ENCODE peak calls at places on chromosomes 4 and X, in nine cellular contexts. One of them, this sample, is unnamed.

GRCh38 chr4:153748378-153748777 is 11.4 kb downstream of the RNF175 start:
- DNase-seq in tibial nerve: no peak
- DNase-seq in astrocyte of the spinal cord: peak
- DNase-seq in progenitor cell of endocrine pancreas: no peak
- DNase-seq in Calu3: peak
- DNase-seq in fibroblast of the aortic adventitia: peak
- DNase-seq in activated CD8-positive, alpha-beta T cell treated with anti-CD3 and anti-CD28 coated beads for 36 hours: no peak
- DNase-seq in SK-N-SH: peak
- DNase-seq in epithelial cell of esophagus: peak
- DNase-seq in this sample: no peak

GRCh38 chrX:72201836-72202536 is 20.4 kb downstream of the PIN4 start:
- DNase-seq in fibroblast of the aortic adventitia: peak
- DNase-seq in astrocyte of the spinal cord: peak
- DNase-seq in Calu3: no peak
- DNase-seq in epithelial cell of esophagus: peak
- DNase-seq in tibial nerve: no peak
- DNase-seq in SK-N-SH: no peak
- DNase-seq in progenitor cell of endocrine pancreas: no peak
- DNase-seq in activated CD8-positive, alpha-beta T cell treated with anti-CD3 and anti-CD28 coated beads for 36 hours: no peak
- DNase-seq in this sample: no peak

GRCh38 chr4:17111436-17111835 is 213.0 kb upstream of the LDB2 start:
- DNase-seq in SK-N-SH: no peak
- DNase-seq in Calu3: no peak
- DNase-seq in epithelial cell of esophagus: no peak
- DNase-seq in fibroblast of the aortic adventitia: no peak
- DNase-seq in tibial nerve: no peak
- DNase-seq in astrocyte of the spinal cord: no peak
- DNase-seq in progenitor cell of endocrine pancreas: no peak
- DNase-seq in activated CD8-positive, alpha-beta T cell treated with anti-CD3 and anti-CD28 coated beads for 36 hours: no peak
- DNase-seq in this sample: no peak

GRCh38 chrX:133985164-133986007 is at the start of gene GPC3:
- DNase-seq in Calu3: peak
- DNase-seq in activated CD8-positive, alpha-beta T cell treated with anti-CD3 and anti-CD28 coated beads for 36 hours: peak
- DNase-seq in fibroblast of the aortic adventitia: no peak
- DNase-seq in epithelial cell of esophagus: peak
- DNase-seq in progenitor cell of endocrine pancreas: peak
- DNase-seq in astrocyte of the spinal cord: peak
- DNase-seq in tibial nerve: no peak
- DNase-seq in SK-N-SH: peak
- DNase-seq in this sample: peak

GRCh38 chrX:9464435-9465371 is at the start of gene TBL1X:
- DNase-seq in Calu3: peak
- DNase-seq in SK-N-SH: peak
- DNase-seq in progenitor cell of endocrine pancreas: peak
- DNase-seq in tibial nerve: no peak
- DNase-seq in astrocyte of the spinal cord: peak
- DNase-seq in epithelial cell of esophagus: peak
- DNase-seq in activated CD8-positive, alpha-beta T cell treated with anti-CD3 and anti-CD28 coated beads for 36 hours: peak
- DNase-seq in fibroblast of the aortic adventitia: peak
- DNase-seq in this sample: peak

GRCh38 chrX:13897571-13897970 is 80.7 kb upstream of the GPM6B start:
- DNase-seq in epithelial cell of esophagus: no peak
- DNase-seq in Calu3: no peak
- DNase-seq in tibial nerve: no peak
- DNase-seq in activated CD8-positive, alpha-beta T cell treated with anti-CD3 and anti-CD28 coated beads for 36 hours: no peak
- DNase-seq in astrocyte of the spinal cord: no peak
- DNase-seq in fibroblast of the aortic adventitia: no peak
- DNase-seq in progenitor cell of endocrine pancreas: no peak
- DNase-seq in SK-N-SH: no peak
- DNase-seq in this sample: no peak

GRCh38 chr4:186712690-186713089 is 11.0 kb downstream of the FAT1 start:
- DNase-seq in SK-N-SH: no peak
- DNase-seq in epithelial cell of esophagus: peak
- DNase-seq in progenitor cell of endocrine pancreas: no peak
- DNase-seq in astrocyte of the spinal cord: no peak
- DNase-seq in fibroblast of the aortic adventitia: no peak
- DNase-seq in Calu3: no peak
- DNase-seq in activated CD8-positive, alpha-beta T cell treated with anti-CD3 and anti-CD28 coated beads for 36 hours: no peak
- DNase-seq in tibial nerve: no peak
- DNase-seq in this sample: no peak

GRCh38 chrX:57596109-57596870 is 4.5 kb downstream of the ZXDB start:
- DNase-seq in activated CD8-positive, alpha-beta T cell treated with anti-CD3 and anti-CD28 coated beads for 36 hours: no peak
- DNase-seq in tibial nerve: no peak
- DNase-seq in fibroblast of the aortic adventitia: peak
- DNase-seq in SK-N-SH: peak
- DNase-seq in epithelial cell of esophagus: no peak
- DNase-seq in astrocyte of the spinal cord: no peak
- DNase-seq in Calu3: no peak
- DNase-seq in progenitor cell of endocrine pancreas: no peak
- DNase-seq in this sample: no peak

GRCh38 chrX:15497865-15498264 is 2.7 kb upstream of the BMX start:
- DNase-seq in astrocyte of the spinal cord: peak
- DNase-seq in activated CD8-positive, alpha-beta T cell treated with anti-CD3 and anti-CD28 coated beads for 36 hours: peak
- DNase-seq in SK-N-SH: peak
- DNase-seq in progenitor cell of endocrine pancreas: peak
- DNase-seq in epithelial cell of esophagus: peak
- DNase-seq in tibial nerve: no peak
- DNase-seq in fibroblast of the aortic adventitia: peak
- DNase-seq in Calu3: peak
- DNase-seq in this sample: peak
- TF ChIP-seq CTCF in astrocyte of the spinal cord: peak
- TF ChIP-seq CTCF in activated CD8-positive, alpha-beta T cell treated with anti-CD3 and anti-CD28 coated beads for 36 hours: peak
- TF ChIP-seq CTCF in SK-N-SH: peak
- TF ChIP-seq CTCF in progenitor cell of endocrine pancreas: peak
- TF ChIP-seq CTCF in epithelial cell of esophagus: peak
- TF ChIP-seq CTCF in tibial nerve: peak
- TF ChIP-seq CTCF in fibroblast of the aortic adventitia: peak
- TF ChIP-seq CTCF in Calu3: peak
- TF ChIP-seq CTCF in this sample: peak

GRCh38 chr4:42578187-42578586 is 78.7 kb downstream of the ATP8A1 start:
- DNase-seq in activated CD8-positive, alpha-beta T cell treated with anti-CD3 and anti-CD28 coated beads for 36 hours: no peak
- DNase-seq in epithelial cell of esophagus: no peak
- DNase-seq in progenitor cell of endocrine pancreas: no peak
- DNase-seq in astrocyte of the spinal cord: no peak
- DNase-seq in tibial nerve: no peak
- DNase-seq in Calu3: no peak
- DNase-seq in fibroblast of the aortic adventitia: no peak
- DNase-seq in SK-N-SH: no peak
- DNase-seq in this sample: no peak
- TF ChIP-seq CTCF in activated CD8-positive, alpha-beta T cell treated with anti-CD3 and anti-CD28 coated beads for 36 hours: no peak
- TF ChIP-seq CTCF in epithelial cell of esophagus: no peak
- TF ChIP-seq CTCF in progenitor cell of endocrine pancreas: no peak
- TF ChIP-seq CTCF in astrocyte of the spinal cord: no peak
- TF ChIP-seq CTCF in tibial nerve: no peak
- TF ChIP-seq CTCF in Calu3: no peak
- TF ChIP-seq CTCF in fibroblast of the aortic adventitia: no peak
- TF ChIP-seq CTCF in SK-N-SH: peak
- TF ChIP-seq CTCF in this sample: no peak

GRCh38 chr4:179596621-179597020 is 2154.4 kb upstream of the AGA start:
- DNase-seq in epithelial cell of esophagus: peak
- DNase-seq in tibial nerve: no peak
- DNase-seq in progenitor cell of endocrine pancreas: no peak
- DNase-seq in Calu3: no peak
- DNase-seq in fibroblast of the aortic adventitia: no peak
- DNase-seq in SK-N-SH: no peak
- DNase-seq in activated CD8-positive, alpha-beta T cell treated with anti-CD3 and anti-CD28 coated beads for 36 hours: no peak
- DNase-seq in astrocyte of the spinal cord: peak
- DNase-seq in this sample: no peak

GRCh38 chr4:179595671-179596410 is 2153.6 kb upstream of the AGA start:
- DNase-seq in fibroblast of the aortic adventitia: peak
- DNase-seq in Calu3: no peak
- DNase-seq in astrocyte of the spinal cord: peak
- DNase-seq in tibial nerve: no peak
- DNase-seq in SK-N-SH: no peak
- DNase-seq in epithelial cell of esophagus: peak
- DNase-seq in progenitor cell of endocrine pancreas: no peak
- DNase-seq in activated CD8-positive, alpha-beta T cell treated with anti-CD3 and anti-CD28 coated beads for 36 hours: no peak
- DNase-seq in this sample: no peak

DNA sequence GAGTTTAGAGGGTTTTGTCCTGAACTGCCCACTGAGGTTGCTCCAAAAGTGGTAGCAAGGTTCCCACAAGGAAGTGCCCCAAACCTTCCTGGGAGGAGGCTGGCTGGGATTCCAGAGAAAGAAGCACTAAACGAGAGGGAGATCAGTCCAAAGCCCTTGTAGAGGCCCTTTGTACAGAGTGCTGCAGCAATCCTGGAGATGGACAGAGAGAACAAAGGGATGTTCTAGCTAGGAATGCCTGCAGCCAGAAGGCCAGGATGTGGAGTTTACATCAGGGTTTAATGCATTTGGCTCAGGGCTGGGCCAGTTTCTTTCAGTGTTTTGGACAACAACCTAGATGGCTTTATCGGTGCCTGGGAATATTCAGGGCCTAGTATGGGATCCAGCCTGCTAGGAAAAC is 2155.1 kb upstream of the AGA start:
- DNase-seq in fibroblast of the aortic adventitia: no peak
- DNase-seq in Calu3: no peak
- DNase-seq in activated CD8-positive, alpha-beta T cell treated with anti-CD3 and anti-CD28 coated beads for 36 hours: no peak
- DNase-seq in astrocyte of the spinal cord: no peak
- DNase-seq in progenitor cell of endocrine pancreas: no peak
- DNase-seq in SK-N-SH: no peak
- DNase-seq in tibial nerve: no peak
- DNase-seq in epithelial cell of esophagus: no peak
- DNase-seq in this sample: no peak
- TF ChIP-seq CTCF in fibroblast of the aortic adventitia: no peak
- TF ChIP-seq CTCF in Calu3: no peak
- TF ChIP-seq CTCF in activated CD8-positive, alpha-beta T cell treated with anti-CD3 and anti-CD28 coated beads for 36 hours: no peak
- TF ChIP-seq CTCF in astrocyte of the spinal cord: no peak
- TF ChIP-seq CTCF in progenitor cell of endocrine pancreas: no peak
- TF ChIP-seq CTCF in SK-N-SH: no peak
- TF ChIP-seq CTCF in tibial nerve: no peak
- TF ChIP-seq CTCF in epithelial cell of esophagus: no peak
- TF ChIP-seq CTCF in this sample: no peak

DNA sequence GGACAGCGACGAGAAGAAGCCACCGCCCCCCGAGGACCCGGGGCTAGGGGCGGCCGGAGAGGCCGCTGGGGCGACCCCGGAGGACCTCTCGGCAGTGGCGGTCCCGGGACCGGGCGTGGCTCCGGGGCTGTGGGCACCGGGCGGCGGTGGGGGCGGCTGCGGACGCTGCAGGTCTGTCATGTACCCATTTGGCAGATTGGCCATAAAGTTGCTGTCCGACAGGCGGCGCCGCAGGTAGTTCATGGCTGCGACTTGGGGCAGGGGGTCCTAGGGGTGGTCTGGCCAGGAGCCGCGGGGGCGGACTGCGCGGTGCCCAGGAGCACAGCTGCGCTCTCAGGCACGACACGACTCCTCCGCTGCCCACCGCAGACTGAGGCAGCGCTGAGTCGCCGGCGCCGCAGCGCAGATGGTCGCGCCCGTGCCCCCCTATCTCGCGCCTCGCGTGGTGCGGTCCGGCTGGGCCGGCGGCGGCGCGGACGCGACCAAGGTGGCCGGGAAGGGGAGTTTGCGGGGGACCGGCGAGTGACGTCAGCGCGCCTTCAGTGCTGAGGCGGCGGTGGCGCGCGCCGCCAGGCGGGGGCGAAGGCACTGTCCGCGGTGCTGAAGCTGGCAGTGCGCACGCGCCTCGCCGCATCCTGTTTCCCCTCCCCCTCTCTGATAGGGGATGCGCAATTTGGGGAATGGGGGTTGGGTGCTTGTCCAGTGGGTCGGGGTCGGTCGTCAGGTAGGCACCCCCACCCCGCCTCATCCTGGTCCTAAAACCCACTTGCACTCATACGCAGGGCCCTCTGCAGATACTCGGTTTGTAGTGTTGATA is at the start of gene SYN1:
- DNase-seq in progenitor cell of endocrine pancreas: peak
- DNase-seq in epithelial cell of esophagus: peak
- DNase-seq in astrocyte of the spinal cord: peak
- DNase-seq in tibial nerve: peak
- DNase-seq in activated CD8-positive, alpha-beta T cell treated with anti-CD3 and anti-CD28 coated beads for 36 hours: peak
- DNase-seq in fibroblast of the aortic adventitia: peak
- DNase-seq in Calu3: peak
- DNase-seq in SK-N-SH: peak
- DNase-seq in this sample: peak
- TF ChIP-seq CTCF in progenitor cell of endocrine pancreas: no peak
- TF ChIP-seq CTCF in epithelial cell of esophagus: no peak
- TF ChIP-seq CTCF in astrocyte of the spinal cord: no peak
- TF ChIP-seq CTCF in tibial nerve: peak
- TF ChIP-seq CTCF in activated CD8-positive, alpha-beta T cell treated with anti-CD3 and anti-CD28 coated beads for 36 hours: no peak
- TF ChIP-seq CTCF in fibroblast of the aortic adventitia: no peak
- TF ChIP-seq CTCF in Calu3: no peak
- TF ChIP-seq CTCF in SK-N-SH: peak
- TF ChIP-seq CTCF in this sample: peak

GRCh38 chr4:114082348-114082747 is 102.9 kb upstream of the ARSJ start:
- DNase-seq in epithelial cell of esophagus: no peak
- DNase-seq in Calu3: no peak
- DNase-seq in activated CD8-positive, alpha-beta T cell treated with anti-CD3 and anti-CD28 coated beads for 36 hours: no peak
- DNase-seq in progenitor cell of endocrine pancreas: no peak
- DNase-seq in astrocyte of the spinal cord: no peak
- DNase-seq in tibial nerve: no peak
- DNase-seq in SK-N-SH: no peak
- DNase-seq in fibroblast of the aortic adventitia: peak
- DNase-seq in this sample: no peak
- TF ChIP-seq CTCF in epithelial cell of esophagus: no peak
- TF ChIP-seq CTCF in Calu3: no peak
- TF ChIP-seq CTCF in activated CD8-positive, alpha-beta T cell treated with anti-CD3 and anti-CD28 coated beads for 36 hours: no peak
- TF ChIP-seq CTCF in progenitor cell of endocrine pancreas: no peak
- TF ChIP-seq CTCF in astrocyte of the spinal cord: no peak
- TF ChIP-seq CTCF in tibial nerve: no peak
- TF ChIP-seq CTCF in SK-N-SH: no peak
- TF ChIP-seq CTCF in fibroblast of the aortic adventitia: no peak
- TF ChIP-seq CTCF in this sample: no peak

This sample was measured in GM20000.